ENCODE peak calls at places on chromosomes 13 and 19, in five cellular contexts. Y, I, K, U and C are unnamed samples.

GRCh38 chr19:50772408-50773311 is 2.4 kb downstream of the GPR32 start:
- DNase-seq in Y (peak; percentile 68), I (no peak), U (no peak), K (peak; percentile 90), C (no peak)

GRCh38 chr19:13234518-13234917 is 84.3 kb downstream of the IER2 start:
- DNase-seq in U (no peak), Y (peak; percentile 81), I (peak; percentile 42), K (peak; percentile 92), C (no peak)

GRCh38 chr13:77760893-77761292 is 63.4 kb downstream of the SLAIN1 start:
- DNase-seq in Y (no peak), K (no peak), U (no peak), I (no peak), C (no peak)

GRCh38 chr19:6273701-6274601 is 5.8 kb downstream of the MLLT1 start:
- DNase-seq in U (no peak), K (peak; percentile 63), I (peak; percentile 89), Y (peak; percentile 74), C (peak; percentile 86)

GRCh38 chr19:1884719-1885334 is 469 bp downstream of the ABHD17A start:
- DNase-seq in K (no peak), Y (peak; percentile 75), U (no peak), I (no peak), C (no peak)

GRCh38 chr13:57314897-57315520 is 148.0 kb downstream of the PRR20E start:
- DNase-seq in Y (no peak), I (no peak), K (no peak), U (no peak), C (no peak)

GRCh38 chr13:59823495-59823894 is 340.2 kb downstream of the DIAPH3 start:
- DNase-seq in K (no peak), U (no peak), Y (no peak), I (no peak), C (no peak)

GRCh38 chr19:11578342-11579142 is 1.1 kb upstream of the ACP5 start:
- DNase-seq in K (peak; percentile 68), U (no peak), I (peak; percentile 31), Y (peak; percentile 43), C (peak; percentile 74)

GRCh38 chr19:45059258-45059965 is 16.9 kb downstream of the ZNF296 start:
- DNase-seq in U (no peak), K (peak; percentile 80), I (peak; percentile 78), Y (peak; percentile 87), C (no peak)

GRCh38 chr13:36377822-36378480 is 31.8 kb upstream of the SPART start:
- DNase-seq in I (no peak), U (no peak), Y (peak; percentile 22), K (no peak), C (no peak)

GRCh38 chr13:30153871-30154426 is 153.4 kb downstream of the KATNAL1 start:
- DNase-seq in K (no peak), I (no peak), U (no peak), Y (no peak), C (no peak)

GRCh38 chr19:953501-954271 is 27.9 kb downstream of the ARID3A start:
- DNase-seq in U (no peak), K (no peak), Y (no peak), I (no peak), C (no peak)

DNA sequence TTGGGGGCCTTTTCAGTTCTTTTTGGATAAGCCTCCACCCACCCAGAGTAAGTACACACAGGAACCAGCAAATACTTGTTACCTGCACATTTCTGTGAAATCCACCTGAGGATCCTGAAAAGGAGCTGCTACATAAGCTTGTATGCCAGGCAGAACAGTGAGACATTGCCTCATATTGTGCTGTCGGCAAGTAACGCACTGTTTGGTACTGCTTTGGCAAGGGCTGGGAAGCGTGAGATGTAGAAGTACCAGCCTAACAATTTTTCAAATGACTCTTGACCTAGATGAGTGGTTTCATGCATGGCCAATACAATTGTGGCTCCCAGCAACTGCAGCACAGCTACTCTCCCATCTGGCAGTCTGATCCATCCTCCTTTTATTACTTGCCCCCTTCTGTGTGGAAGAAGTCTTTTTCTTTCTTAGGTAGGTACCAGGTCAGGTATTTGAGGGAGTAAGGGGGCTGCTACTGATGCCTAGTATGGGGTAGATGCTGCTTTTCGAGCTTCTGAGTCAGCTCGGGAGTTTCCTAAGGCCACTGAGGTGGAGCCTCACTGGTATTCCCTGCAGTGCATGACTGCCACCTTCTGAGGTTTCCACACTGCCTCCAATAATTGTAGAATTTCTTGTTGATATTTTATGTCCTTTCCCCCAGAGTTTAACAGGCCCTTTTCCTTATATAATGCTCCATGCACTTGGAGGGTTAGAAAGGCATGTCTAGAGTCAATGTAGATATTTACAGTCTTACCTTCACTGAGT is 52.2 kb downstream of the ZNF737 start:
- DNase-seq in I (no peak), U (no peak), K (no peak), Y (no peak), C (no peak)
- TF ChIP-seq REST in I (no peak), U (no peak), K (no peak), Y (no peak), C (no peak)

GRCh38 chr13:110225609-110226008 is 81.3 kb downstream of the COL4A1 start:
- DNase-seq in K (no peak), Y (no peak), I (no peak), U (no peak), C (no peak)
- TF ChIP-seq GABPA in K (no peak), Y (no peak), I (no peak), U (no peak), C (no peak)

GRCh38 chr19:32041681-32042292 is 303.6 kb upstream of the ZNF507 start:
- DNase-seq in I (peak; percentile 16), K (peak; percentile 59), U (no peak), Y (peak; percentile 72), C (peak; percentile 1)
- TF ChIP-seq REST in I (no peak), K (no peak), U (no peak), Y (no peak), C (no peak)

DNA sequence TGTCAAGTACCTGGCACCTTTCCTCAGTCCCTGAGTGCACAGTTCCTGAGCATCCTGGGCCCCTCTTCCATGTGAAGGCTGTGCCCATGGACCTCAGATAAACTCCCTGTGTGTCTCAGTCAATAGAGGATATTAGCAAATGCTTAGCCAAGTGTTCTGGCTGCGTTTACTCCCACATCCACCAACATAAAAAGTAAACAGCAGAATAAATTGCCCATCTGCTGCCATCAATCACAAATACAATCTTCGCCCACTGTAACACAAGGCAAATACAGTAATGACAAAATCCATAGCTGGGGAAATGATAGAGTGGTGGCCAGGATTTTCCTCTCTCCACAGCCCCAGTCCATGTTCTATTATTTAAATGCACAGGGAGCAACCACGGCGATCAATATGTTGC is 376.6 kb downstream of the UQCRFS1 start:
- DNase-seq in K (no peak), I (no peak), U (no peak), Y (no peak), C (no peak)
- TF ChIP-seq GABPA in K (no peak), I (no peak), U (no peak), Y (no peak), C (no peak)

GRCh38 chr19:18424890-18425514 is 5.8 kb downstream of the SSBP4 start:
- DNase-seq in Y (no peak), I (no peak), U (no peak), K (no peak), C (no peak)
- TF ChIP-seq REST in Y (no peak), I (no peak), U (no peak), K (no peak), C (no peak)

GRCh38 chr13:26721251-26721939 is 39.2 kb downstream of the GPR12 start:
- DNase-seq in K (no peak), Y (no peak), I (no peak), U (no peak), C (peak; percentile 28)
- TF ChIP-seq GABPA in K (no peak), Y (no peak), I (no peak), U (no peak), C (peak; percentile 45)

DNA sequence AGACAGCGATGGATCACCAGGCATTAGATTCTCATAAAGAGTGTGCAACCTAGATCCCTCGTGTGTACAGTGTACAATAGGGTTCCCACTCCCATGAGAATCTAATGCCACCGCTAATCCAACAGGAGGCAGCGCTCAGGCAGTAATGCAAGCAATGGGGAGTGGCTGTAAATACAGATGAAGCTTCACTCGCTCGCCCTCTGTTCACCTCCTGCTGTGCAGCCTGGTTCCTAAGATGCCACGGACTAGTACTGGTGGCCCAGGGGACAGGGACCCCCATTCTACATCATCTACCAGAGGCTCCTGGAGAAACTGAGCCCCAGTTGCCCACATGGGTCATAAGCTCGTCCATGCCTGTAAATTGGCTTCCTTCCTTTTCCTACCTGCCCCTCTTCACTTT is 8.0 kb downstream of the CLEC4M start:
- DNase-seq in U (no peak), K (no peak), I (no peak), Y (no peak), C (no peak)
- TF ChIP-seq REST in U (no peak), K (no peak), I (no peak), Y (no peak), C (no peak)

GRCh38 chr19:19321143-19321577 is 531 bp downstream of the MAU2 start:
- DNase-seq in I (peak; percentile 55), U (no peak), K (peak; percentile 46), Y (peak; percentile 68), C (peak; percentile 29)

GRCh38 chr19:19319725-19320361 is 466 bp downstream of the SUGP1 start:
- DNase-seq in K (no peak), I (no peak), Y (peak; percentile 24), U (no peak), C (no peak)

GRCh38 chr19:19316082-19316481 is 4.2 kb downstream of the SUGP1 start:
- DNase-seq in K (no peak), I (no peak), U (no peak), Y (no peak), C (no peak)

GRCh38 chr19:19320362-19321142 is at the start of the genes MAU2 and SUGP1:
- DNase-seq in Y (peak; percentile 96), U (peak; percentile 80), I (peak; percentile 92), K (peak; percentile 93), C (peak; percentile 87)

DNA sequence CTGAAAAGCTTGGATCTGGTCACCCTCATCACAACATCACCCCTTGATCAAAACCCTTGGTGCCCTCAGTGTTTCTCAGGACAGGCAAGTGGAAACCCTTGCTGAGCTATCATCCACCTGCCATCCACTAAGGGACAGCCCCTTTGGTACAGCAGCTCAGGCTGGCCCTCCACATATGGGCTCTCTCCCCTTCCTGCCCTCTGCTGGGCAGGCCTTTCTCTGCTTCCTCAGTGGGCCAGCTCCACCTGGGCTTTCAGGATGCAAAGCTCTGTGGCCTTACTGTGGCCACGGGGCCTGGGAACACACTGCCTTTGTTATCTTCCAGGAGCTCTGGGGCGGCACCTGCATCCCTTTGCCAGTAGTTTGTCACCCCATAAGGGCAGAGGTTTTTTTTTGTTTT is 4.9 kb downstream of the SUGP1 start:
- DNase-seq in Y (no peak), K (no peak), I (no peak), U (no peak), C (no peak)
- TF ChIP-seq GABPA in Y (no peak), K (no peak), I (no peak), U (no peak), C (no peak)